ENCODE peak calls at places on chromosome 13, in five cellular contexts. U is non-pigmented ciliary epithelial cell; J is CD8-positive, alpha-beta memory T cell; O is brain pericyte; Q is activated CD4-positive, CD25-positive, alpha-beta regulatory T cell treated with anti-CD3 and anti-CD28 coated beads, Interleukin-2, amount 50 U/mL, for 72 hours. P is an unnamed sample.

GRCh38 chr13:106296723-106297122 is 238.7 kb downstream of the EFNB2 start:
- DNase-seq in U (no peak), J (no peak), O (no peak), Q (no peak), P (no peak)

GRCh38 chr13:65964672-65965071 is 1265.5 kb downstream of the PCDH9 start:
- DNase-seq in U (no peak), J (no peak), O (no peak), Q (no peak), P (no peak)

GRCh38 chr13:111177081-111177711 is 62.1 kb downstream of the ARHGEF7 start:
- DNase-seq in U (no peak), J (peak), O (peak), Q (no peak), P (peak)

GRCh38 chr13:43805071-43805468 is 18.3 kb upstream of the ENOX1 start:
- DNase-seq in U (peak), J (no peak), O (peak), Q (no peak), P (no peak)

GRCh38 chr13:32056316-32056715 is 24.7 kb downstream of the FRY start:
- DNase-seq in U (no peak), J (no peak), O (no peak), Q (no peak), P (no peak)

GRCh38 chr13:59744747-59745394 is 418.9 kb downstream of the DIAPH3 start:
- DNase-seq in U (no peak), J (no peak), O (no peak), Q (no peak), P (no peak)

GRCh38 chr13:41970918-41971317 is 10.0 kb upstream of the VWA8 start:
- DNase-seq in U (no peak), J (no peak), O (no peak), Q (no peak), P (no peak)

GRCh38 chr13:99386911-99387788 is 80.0 kb upstream of the GPR183 start:
- DNase-seq in U (no peak), J (peak), O (no peak), Q (peak), P (peak)

GRCh38 chr13:52869050-52869449 is 20.6 kb upstream of the PCDH8 start:
- DNase-seq in U (no peak), J (no peak), O (no peak), Q (no peak), P (no peak)

GRCh38 chr13:50236898-50237318 is 221.7 kb downstream of the KCNRG start:
- DNase-seq in U (no peak), J (no peak), O (no peak), Q (peak), P (no peak)

GRCh38 chr13:113098163-113098732 is 7.3 kb upstream of the F7 start:
- DNase-seq in U (no peak), J (no peak), O (no peak), Q (no peak), P (no peak)

GRCh38 chr13:78326608-78327007 is 276.7 kb downstream of the POU4F1 start:
- DNase-seq in U (peak), J (no peak), O (no peak), Q (no peak), P (no peak)

GRCh38 chr13:105773887-105774538 is 761.4 kb downstream of the EFNB2 start:
- DNase-seq in U (peak), J (no peak), O (no peak), Q (no peak), P (no peak)

GRCh38 chr13:94121686-94122085 is 357.8 kb downstream of the DCT start:
- DNase-seq in U (peak), J (no peak), O (no peak), Q (no peak), P (no peak)

GRCh38 chr13:22074403-22074802 is 403.5 kb downstream of the FGF9 start:
- DNase-seq in U (no peak), J (no peak), O (no peak), Q (no peak), P (no peak)

GRCh38 chr13:77509221-77509620 is 26.3 kb upstream of the SCEL start:
- DNase-seq in U (no peak), J (no peak), O (no peak), Q (no peak), P (no peak)